ENCODE peak calls at places on chromosomes 7 and 10, in eight cellular contexts. U is body of pancreas, R is NCI-H524, W is foreskin fibroblast, F is HL-60, M is EH, P is brain pericyte, A is EL. N is an unnamed sample.

GRCh38 chr7:7112868-7113267 is 69.5 kb upstream of the C1GALT1 start:
- DNase-seq in U (no peak), R (no peak), W (no peak), F (no peak), M (no peak), P (no peak), A (no peak), N (no peak)

GRCh38 chr7:99024066-99024465 is 119.8 kb downstream of the SMURF1 start:
- DNase-seq in U (no peak), R (no peak), W (no peak), F (no peak), M (peak), P (no peak), A (no peak), N (no peak)

GRCh38 chr10:3897156-3897555 is 112.1 kb upstream of the KLF6 start:
- DNase-seq in U (no peak), R (no peak), W (no peak), F (no peak), M (peak), P (no peak), A (peak), N (no peak)

GRCh38 chr7:49125246-49125645 is 200.9 kb downstream of the CDC14C start:
- DNase-seq in U (no peak), R (no peak), W (no peak), F (no peak), M (no peak), P (no peak), A (no peak), N (no peak)

GRCh38 chr10:124279882-124280281 is 138.8 kb downstream of the OAT start:
- DNase-seq in U (no peak), R (no peak), W (no peak), F (no peak), M (no peak), P (no peak), A (no peak), N (no peak)

GRCh38 chr7:155426543-155427410 is 31.2 kb upstream of the EN2 start:
- DNase-seq in U (no peak), R (no peak), W (no peak), F (no peak), M (peak), P (no peak), A (no peak), N (no peak)

GRCh38 chr7:83267141-83267631 is 104.5 kb upstream of the PCLO start:
- DNase-seq in U (no peak), R (no peak), W (peak), F (no peak), M (peak), P (no peak), A (no peak), N (no peak)

GRCh38 chr10:132572545-132572937 is 35.0 kb downstream of the INPP5A start:
- DNase-seq in U (peak), R (no peak), W (no peak), F (no peak), M (peak), P (no peak), A (no peak), N (no peak)

GRCh38 chr10:24288581-24288980 is 79.6 kb downstream of the KIAA1217 start:
- DNase-seq in U (no peak), R (peak), W (no peak), F (no peak), M (no peak), P (no peak), A (no peak), N (no peak)

GRCh38 chr7:101882595-101883564 is 65.5 kb downstream of the CUX1 start:
- DNase-seq in U (peak), R (no peak), W (peak), F (no peak), M (peak), P (peak), A (peak), N (no peak)

GRCh38 chr7:92836489-92837213 is at the start of gene CDK6:
- DNase-seq in U (peak), R (peak), W (peak), F (no peak), M (peak), P (no peak), A (peak), N (no peak)

GRCh38 chr7:73891178-73891885 is 30.4 kb downstream of the TMEM270 start:
- DNase-seq in U (no peak), R (peak), W (no peak), F (no peak), M (peak), P (no peak), A (no peak), N (no peak)

GRCh38 chr10:70669015-70669414 is 3.3 kb upstream of the ADAMTS14 start:
- DNase-seq in U (no peak), R (no peak), W (no peak), F (no peak), M (no peak), P (no peak), A (no peak), N (no peak)

GRCh38 chr10:49817845-49818244 is 55.7 kb upstream of the OGDHL start:
- DNase-seq in U (peak), R (no peak), W (no peak), F (no peak), M (no peak), P (no peak), A (no peak), N (no peak)

GRCh38 chr7:66549466-66549865 is 79.2 kb upstream of the KCTD7 start:
- DNase-seq in U (no peak), R (no peak), W (no peak), F (no peak), M (no peak), P (no peak), A (no peak), N (no peak)

GRCh38 chr10:68139451-68140272 is 30.4 kb downstream of the MYPN start:
- DNase-seq in U (no peak), R (no peak), W (peak), F (no peak), M (peak), P (no peak), A (peak), N (no peak)

GRCh38 chr10:50527438-50528043 is 96.2 kb downstream of the SGMS1 start:
- DNase-seq in U (no peak), R (no peak), W (no peak), F (no peak), M (no peak), P (no peak), A (no peak), N (no peak)

GRCh38 chr10:48568546-48568945 is 36.3 kb downstream of the ARHGAP22 start:
- DNase-seq in U (no peak), R (no peak), W (no peak), F (no peak), M (no peak), P (no peak), A (no peak), N (no peak)

GRCh38 chr7:102178410-102178809 is 108.3 kb upstream of the SH2B2 start:
- DNase-seq in U (no peak), R (no peak), W (no peak), F (no peak), M (no peak), P (no peak), A (no peak), N (no peak)

GRCh38 chr7:77293046-77293445 is 93.4 kb upstream of the FGL2 start:
- DNase-seq in U (no peak), R (no peak), W (no peak), F (no peak), M (no peak), P (no peak), A (no peak), N (no peak)

GRCh38 chr10:125691160-125691981 is 8.4 kb upstream of the TEX36 start:
- DNase-seq in U (no peak), R (no peak), W (peak), F (no peak), M (peak), P (no peak), A (peak), N (no peak)

GRCh38 chr10:25465582-25466372 is 291.0 kb downstream of the GPR158 start:
- DNase-seq in U (no peak), R (no peak), W (no peak), F (no peak), M (no peak), P (no peak), A (no peak), N (no peak)

GRCh38 chr7:121204537-121204936 is 124.3 kb upstream of the WNT16 start:
- DNase-seq in U (no peak), R (peak), W (peak), F (no peak), M (peak), P (no peak), A (peak), N (no peak)

GRCh38 chr10:79385392-79385795 is 38.1 kb downstream of the PPIF start:
- DNase-seq in U (no peak), R (no peak), W (no peak), F (no peak), M (no peak), P (no peak), A (no peak), N (no peak)

GRCh38 chr7:14748461-14748860 is 154.1 kb downstream of the DGKB start:
- DNase-seq in U (no peak), R (no peak), W (peak), F (no peak), M (peak), P (no peak), A (peak), N (no peak)

GRCh38 chr10:43212043-43212721 is 54.7 kb downstream of the RASGEF1A start:
- DNase-seq in U (no peak), R (no peak), W (no peak), F (no peak), M (peak), P (no peak), A (no peak), N (no peak)

GRCh38 chr10:28915989-28916588 is 238.8 kb downstream of the BAMBI start:
- DNase-seq in U (no peak), R (peak), W (no peak), F (no peak), M (no peak), P (no peak), A (no peak), N (no peak)

GRCh38 chr10:129417164-129417563 is 49.9 kb upstream of the MGMT start:
- DNase-seq in U (no peak), R (peak), W (peak), F (no peak), M (peak), P (no peak), A (peak), N (no peak)

GRCh38 chr10:78394050-78394449 is 360.4 kb downstream of the RPS24 start:
- DNase-seq in U (no peak), R (no peak), W (no peak), F (no peak), M (no peak), P (no peak), A (no peak), N (no peak)

GRCh38 chr7:33040803-33041516 is 21.6 kb downstream of the NT5C3A start:
- DNase-seq in U (peak), R (no peak), W (no peak), F (no peak), M (no peak), P (no peak), A (no peak), N (peak)

GRCh38 chr10:95035343-95036283 is 33.7 kb downstream of the CYP2C8 start:
- DNase-seq in U (no peak), R (no peak), W (no peak), F (no peak), M (no peak), P (no peak), A (no peak), N (no peak)

N was measured in AML-193.